ENCODE peak calls at places on chromosomes 2 and 18, in six cellular contexts. One of them, this sample, is unnamed.

GRCh38 chr2:64359892-64360657 is 93.9 kb upstream of the LGALSL start:
- DNase-seq in NCI-H460: peak; percentile 86
- DNase-seq in nephron progenitor cell: no peak
- DNase-seq in CD8-positive, alpha-beta T cell: no peak
- DNase-seq in sciatic nerve: peak; percentile 72
- DNase-seq in epithelial cell of esophagus: peak; percentile 99
- DNase-seq in this sample: no peak

GRCh38 chr2:30971291-30972025 is 164.2 kb upstream of the CAPN13 start:
- DNase-seq in epithelial cell of esophagus: no peak
- DNase-seq in sciatic nerve: no peak
- DNase-seq in NCI-H460: no peak
- DNase-seq in nephron progenitor cell: no peak
- DNase-seq in CD8-positive, alpha-beta T cell: no peak
- DNase-seq in this sample: no peak

GRCh38 chr2:16869711-16870110 is 204.1 kb upstream of the CYRIA start:
- DNase-seq in NCI-H460: no peak
- DNase-seq in sciatic nerve: no peak
- DNase-seq in nephron progenitor cell: no peak
- DNase-seq in CD8-positive, alpha-beta T cell: no peak
- DNase-seq in epithelial cell of esophagus: no peak
- DNase-seq in this sample: no peak

GRCh38 chr2:62042944-62043343 is 137.5 kb downstream of the COMMD1 start:
- DNase-seq in epithelial cell of esophagus: peak; percentile 96
- DNase-seq in NCI-H460: no peak
- DNase-seq in sciatic nerve: no peak
- DNase-seq in CD8-positive, alpha-beta T cell: no peak
- DNase-seq in nephron progenitor cell: no peak
- DNase-seq in this sample: no peak

GRCh38 chr18:68937204-68937603 is 139.3 kb downstream of the CCDC102B start:
- DNase-seq in epithelial cell of esophagus: no peak
- DNase-seq in nephron progenitor cell: no peak
- DNase-seq in NCI-H460: no peak
- DNase-seq in sciatic nerve: no peak
- DNase-seq in CD8-positive, alpha-beta T cell: no peak
- DNase-seq in this sample: no peak

GRCh38 chr18:58394607-58395425 is 234.1 kb downstream of the ALPK2 start:
- DNase-seq in CD8-positive, alpha-beta T cell: no peak
- DNase-seq in epithelial cell of esophagus: peak; percentile 54
- DNase-seq in nephron progenitor cell: no peak
- DNase-seq in NCI-H460: no peak
- DNase-seq in sciatic nerve: no peak
- DNase-seq in this sample: no peak

GRCh38 chr2:225090746-225091145 is 48.5 kb upstream of the DOCK10 start:
- DNase-seq in nephron progenitor cell: no peak
- DNase-seq in sciatic nerve: no peak
- DNase-seq in epithelial cell of esophagus: peak; percentile 71
- DNase-seq in CD8-positive, alpha-beta T cell: no peak
- DNase-seq in NCI-H460: no peak
- DNase-seq in this sample: no peak

GRCh38 chr2:236161531-236161930 is 6.7 kb downstream of the GBX2 start:
- DNase-seq in NCI-H460: no peak
- DNase-seq in sciatic nerve: no peak
- DNase-seq in nephron progenitor cell: no peak
- DNase-seq in CD8-positive, alpha-beta T cell: no peak
- DNase-seq in epithelial cell of esophagus: no peak
- DNase-seq in this sample: no peak

GRCh38 chr2:237156131-237156856 is 70.6 kb downstream of the COPS8 start:
- DNase-seq in nephron progenitor cell: no peak
- DNase-seq in CD8-positive, alpha-beta T cell: no peak
- DNase-seq in sciatic nerve: peak; percentile 73
- DNase-seq in NCI-H460: no peak
- DNase-seq in epithelial cell of esophagus: no peak
- DNase-seq in this sample: no peak

This sample was measured in SK-N-DZ.